ENCODE peak calls at places on chromosomes 6 and 20, in seven cellular contexts. One of them, this sample, is unnamed. For H3K27me3, the result is how much of the 10 kb centered on the place peaks cover.

GRCh38 chr6:3326981-3327380 is 68.2 kb downstream of the PSMG4 start:
- DNase-seq in dorsolateral prefrontal cortex: no peak
- DNase-seq in A673: no peak
- DNase-seq in ovary: no peak
- DNase-seq in neuronal stem cell: no peak
- DNase-seq in SK-N-SH: no peak
- DNase-seq in fibroblast of lung: no peak
- DNase-seq in this sample: no peak

GRCh38 chr6:70124443-70124842 is 178.4 kb downstream of the COL9A1 start:
- DNase-seq in ovary: no peak
- DNase-seq in SK-N-SH: no peak
- DNase-seq in dorsolateral prefrontal cortex: no peak
- DNase-seq in A673: no peak
- DNase-seq in fibroblast of lung: no peak
- DNase-seq in neuronal stem cell: no peak
- DNase-seq in this sample: no peak

GRCh38 chr20:35901678-35902544 is 52.4 kb downstream of the SCAND1 start:
- DNase-seq in dorsolateral prefrontal cortex: no peak
- DNase-seq in neuronal stem cell: no peak
- DNase-seq in A673: peak
- DNase-seq in ovary: no peak
- DNase-seq in fibroblast of lung: peak
- DNase-seq in SK-N-SH: no peak
- DNase-seq in this sample: peak

GRCh38 chr6:6704423-6705060 is 116.0 kb downstream of the LY86 start:
- DNase-seq in neuronal stem cell: no peak
- DNase-seq in dorsolateral prefrontal cortex: no peak
- DNase-seq in A673: no peak
- DNase-seq in SK-N-SH: no peak
- DNase-seq in fibroblast of lung: peak
- DNase-seq in ovary: no peak
- DNase-seq in this sample: no peak

GRCh38 chr6:61586934-61587537 is 699.0 kb downstream of the KHDRBS2 start:
- DNase-seq in ovary: no peak
- DNase-seq in dorsolateral prefrontal cortex: no peak
- DNase-seq in SK-N-SH: no peak
- DNase-seq in neuronal stem cell: no peak
- DNase-seq in A673: no peak
- DNase-seq in fibroblast of lung: no peak
- DNase-seq in this sample: no peak

GRCh38 chr6:143823463-143824006 is 19.6 kb upstream of the LTV1 start:
- DNase-seq in neuronal stem cell: no peak
- DNase-seq in fibroblast of lung: peak
- DNase-seq in A673: no peak
- DNase-seq in ovary: no peak
- DNase-seq in SK-N-SH: no peak
- DNase-seq in dorsolateral prefrontal cortex: no peak
- DNase-seq in this sample: no peak

GRCh38 chr6:113774122-113774835 is 82.9 kb upstream of the MARCKS start:
- DNase-seq in SK-N-SH: no peak
- DNase-seq in fibroblast of lung: peak
- DNase-seq in A673: peak
- DNase-seq in neuronal stem cell: no peak
- DNase-seq in dorsolateral prefrontal cortex: no peak
- DNase-seq in ovary: no peak
- DNase-seq in this sample: peak

GRCh38 chr20:36467076-36467999 is 74.0 kb upstream of the MYL9 start:
- DNase-seq in neuronal stem cell: no peak
- DNase-seq in A673: peak
- DNase-seq in SK-N-SH: no peak
- DNase-seq in dorsolateral prefrontal cortex: no peak
- DNase-seq in fibroblast of lung: peak
- DNase-seq in ovary: peak
- DNase-seq in this sample: no peak

GRCh38 chr20:10987651-10988383 is 314.0 kb upstream of the JAG1 start:
- DNase-seq in A673: no peak
- DNase-seq in ovary: no peak
- DNase-seq in fibroblast of lung: peak
- DNase-seq in neuronal stem cell: no peak
- DNase-seq in SK-N-SH: no peak
- DNase-seq in dorsolateral prefrontal cortex: no peak
- DNase-seq in this sample: no peak

GRCh38 chr6:2848851-2849250 is 7.2 kb upstream of the SERPINB1 start:
- DNase-seq in neuronal stem cell: no peak
- DNase-seq in dorsolateral prefrontal cortex: no peak
- DNase-seq in fibroblast of lung: no peak
- DNase-seq in A673: no peak
- DNase-seq in SK-N-SH: no peak
- DNase-seq in ovary: no peak
- DNase-seq in this sample: no peak

GRCh38 chr20:53677447-53678314 is 84.0 kb upstream of the ZNF217 start:
- DNase-seq in A673: peak
- DNase-seq in SK-N-SH: no peak
- DNase-seq in fibroblast of lung: peak
- DNase-seq in dorsolateral prefrontal cortex: no peak
- DNase-seq in ovary: no peak
- DNase-seq in neuronal stem cell: no peak
- DNase-seq in this sample: no peak

GRCh38 chr6:147279423-147279822 is 75.2 kb downstream of the STXBP5 start:
- DNase-seq in SK-N-SH: no peak
- DNase-seq in neuronal stem cell: no peak
- DNase-seq in dorsolateral prefrontal cortex: no peak
- DNase-seq in ovary: no peak
- DNase-seq in fibroblast of lung: peak
- DNase-seq in A673: no peak
- DNase-seq in this sample: no peak

DNA sequence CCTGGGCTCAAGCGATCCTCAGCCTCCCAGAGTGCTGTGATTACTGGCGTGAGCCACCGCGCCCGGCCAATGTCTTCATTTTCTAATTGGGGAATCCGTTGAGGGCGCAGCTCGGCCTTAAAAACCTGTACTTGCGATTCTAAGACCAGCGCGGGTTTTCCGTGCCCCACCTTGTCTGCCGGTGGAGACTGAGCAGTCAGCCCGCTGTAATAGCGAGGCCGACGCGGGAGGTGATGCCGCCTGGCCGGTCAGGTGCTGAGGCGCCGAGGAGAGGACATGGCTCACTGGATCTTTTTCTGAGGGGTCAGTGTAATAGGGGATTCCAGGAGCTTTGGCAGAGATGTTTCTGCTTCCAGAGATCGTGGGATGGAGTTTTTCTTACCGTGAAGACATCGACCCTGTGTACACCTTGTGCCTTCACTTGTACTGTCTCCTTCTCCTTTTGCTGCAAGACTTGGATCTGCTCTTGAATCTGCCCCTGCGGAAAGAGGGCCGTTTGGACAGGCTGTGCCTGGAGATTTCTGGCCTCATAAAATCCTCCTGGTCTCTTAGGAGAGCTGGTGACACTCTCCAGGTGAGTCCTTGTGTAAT is 1.5 kb downstream of the TRIM31 start:
- DNase-seq in neuronal stem cell: no peak
- DNase-seq in dorsolateral prefrontal cortex: no peak
- DNase-seq in ovary: no peak
- DNase-seq in SK-N-SH: no peak
- DNase-seq in A673: no peak
- DNase-seq in fibroblast of lung: no peak
- DNase-seq in this sample: no peak
- H3K27ac ChIP-seq in neuronal stem cell: no peak
- H3K27ac ChIP-seq in dorsolateral prefrontal cortex: no peak
- H3K27ac ChIP-seq in ovary: no peak
- H3K27ac ChIP-seq in SK-N-SH: no peak
- H3K27ac ChIP-seq in A673: no peak
- H3K27ac ChIP-seq in fibroblast of lung: no peak
- H3K27ac ChIP-seq in this sample: no peak

DNA sequence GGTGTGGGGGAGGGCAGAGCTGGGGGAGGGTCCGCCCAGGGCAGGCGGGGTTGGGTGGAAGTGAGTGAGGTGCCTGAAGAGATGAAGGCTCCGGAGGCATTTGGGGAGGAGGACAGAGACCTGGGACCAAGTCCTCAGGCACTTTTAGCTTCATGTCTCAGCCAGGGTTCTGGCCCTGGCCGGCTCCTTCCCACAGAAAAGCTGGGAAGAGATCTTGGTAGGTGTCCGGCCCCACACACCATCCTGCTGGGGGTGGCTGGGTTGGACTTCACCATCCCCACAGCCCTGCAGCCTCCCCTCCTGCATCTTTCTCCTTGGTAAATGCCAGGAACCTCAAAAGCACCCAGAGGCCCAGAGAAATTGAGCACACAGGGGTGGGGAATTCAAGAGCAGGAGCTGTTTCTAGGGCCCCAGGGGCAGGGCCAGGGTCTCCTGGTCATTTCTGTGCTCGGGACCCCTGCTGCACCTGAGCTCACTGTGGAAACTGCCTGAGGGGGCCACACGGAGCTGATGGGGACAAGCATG is 93.7 kb upstream of the BHLHE23 start:
- DNase-seq in dorsolateral prefrontal cortex: no peak
- DNase-seq in A673: no peak
- DNase-seq in fibroblast of lung: no peak
- DNase-seq in SK-N-SH: no peak
- DNase-seq in ovary: no peak
- DNase-seq in neuronal stem cell: no peak
- DNase-seq in this sample: no peak
- H3K27me3 ChIP-seq in dorsolateral prefrontal cortex: under half
- H3K27me3 ChIP-seq in A673: half or more
- H3K27me3 ChIP-seq in fibroblast of lung: under half
- H3K27me3 ChIP-seq in SK-N-SH: under half
- H3K27me3 ChIP-seq in ovary: under half
- H3K27me3 ChIP-seq in neuronal stem cell: under half
- H3K27me3 ChIP-seq in this sample: under half

GRCh38 chr20:50743087-50743486 is 11.7 kb downstream of the PARD6B start:
- DNase-seq in fibroblast of lung: no peak
- DNase-seq in A673: no peak
- DNase-seq in neuronal stem cell: no peak
- DNase-seq in ovary: no peak
- DNase-seq in dorsolateral prefrontal cortex: no peak
- DNase-seq in SK-N-SH: peak
- DNase-seq in this sample: no peak
- H3K27ac ChIP-seq in fibroblast of lung: no peak
- H3K27ac ChIP-seq in A673: peak
- H3K27ac ChIP-seq in neuronal stem cell: peak
- H3K27ac ChIP-seq in ovary: no peak
- H3K27ac ChIP-seq in dorsolateral prefrontal cortex: no peak
- H3K27ac ChIP-seq in SK-N-SH: no peak
- H3K27ac ChIP-seq in this sample: no peak

DNA sequence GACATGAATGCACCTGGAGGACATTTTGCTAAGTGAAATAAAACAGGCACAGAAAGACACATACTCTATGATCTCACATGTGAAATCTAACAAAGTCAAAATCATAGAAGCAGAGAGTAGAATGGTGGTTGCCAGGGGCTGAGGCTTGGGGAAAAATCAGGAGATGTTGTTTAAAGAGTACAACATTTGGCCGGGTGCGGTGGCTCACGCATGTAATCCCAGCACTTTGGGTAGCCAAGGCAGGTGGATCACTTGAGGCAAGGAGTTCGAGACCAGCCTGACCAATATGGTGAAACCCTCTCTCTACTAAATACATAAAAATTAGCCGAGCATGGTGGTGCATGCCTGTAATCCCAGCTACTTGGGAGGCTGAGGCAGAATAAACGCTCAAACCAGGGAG is 26.0 kb upstream of the LOC128125822 start:
- DNase-seq in neuronal stem cell: no peak
- DNase-seq in ovary: no peak
- DNase-seq in dorsolateral prefrontal cortex: no peak
- DNase-seq in A673: no peak
- DNase-seq in fibroblast of lung: no peak
- DNase-seq in SK-N-SH: no peak
- DNase-seq in this sample: no peak
- H3K27me3 ChIP-seq in neuronal stem cell: under half
- H3K27me3 ChIP-seq in ovary: under half
- H3K27me3 ChIP-seq in dorsolateral prefrontal cortex: under half
- H3K27me3 ChIP-seq in A673: under half
- H3K27me3 ChIP-seq in fibroblast of lung: under half
- H3K27me3 ChIP-seq in SK-N-SH: under half
- H3K27me3 ChIP-seq in this sample: under half

DNA sequence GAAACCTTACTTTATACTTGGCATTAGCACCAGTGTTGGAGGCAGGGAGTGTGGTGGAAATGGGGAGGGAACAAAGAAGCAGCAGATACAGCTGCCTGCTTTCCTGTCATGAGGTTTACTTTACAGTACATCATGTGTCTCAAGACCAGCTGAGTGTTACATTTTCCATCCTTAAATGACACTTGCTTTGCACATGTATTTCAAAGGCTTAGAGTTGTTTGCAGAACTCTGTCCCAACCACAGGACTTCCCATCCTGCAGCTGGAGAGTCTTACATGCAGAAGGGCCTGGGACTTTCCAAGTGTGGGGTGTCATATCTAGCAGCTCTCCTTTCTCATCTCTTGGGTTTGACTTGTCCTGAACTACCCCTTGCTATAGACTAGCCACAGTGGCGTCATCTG is 395.9 kb downstream of the DHX35 start:
- DNase-seq in ovary: no peak
- DNase-seq in SK-N-SH: no peak
- DNase-seq in neuronal stem cell: no peak
- DNase-seq in A673: no peak
- DNase-seq in fibroblast of lung: no peak
- DNase-seq in dorsolateral prefrontal cortex: no peak
- DNase-seq in this sample: no peak
- H3K27ac ChIP-seq in ovary: no peak
- H3K27ac ChIP-seq in SK-N-SH: no peak
- H3K27ac ChIP-seq in neuronal stem cell: no peak
- H3K27ac ChIP-seq in A673: no peak
- H3K27ac ChIP-seq in fibroblast of lung: no peak
- H3K27ac ChIP-seq in dorsolateral prefrontal cortex: no peak
- H3K27ac ChIP-seq in this sample: no peak

This sample was measured in AG04450.